ENCODE peak calls at places on chromosomes 6 and 20, in eight cellular contexts. A is activated T-helper 1 cell treated with anti-CD3 and anti-CD28 coated beads, Interleukin-12 subunit alpha, Interleukin-12 subunit beta, Interleukin-2, Interleukin-4 antibody, amounts not matched to agents 30 ng/mL and 10 ng/mL and 1 ng/mL, durations not matched to agents 14 hours and 24 hours and 36 hours; G is cerebellar cortex; M is B cell; T is lower leg skin; O is SW480; Z is central memory CD8-positive, alpha-beta T cell; S is hippocampal formation. L is an unnamed sample.
A peak's percentile ranks its signal among the peaks of the same experiment; 100 is the strongest.

GRCh38 chr6:45681860-45682488 is 304.2 kb upstream of the SUPT3H start:
- DNase-seq in G (no peak), S (no peak), O (no peak), T (no peak), A (peak; percentile 36), M (peak; percentile 88), Z (peak; percentile 36), L (no peak)

GRCh38 chr6:139531148-139531547 is 156.7 kb upstream of the CITED2 start:
- DNase-seq in O (peak; percentile 53), G (no peak), Z (peak; percentile 56), T (no peak), M (no peak), S (no peak), A (no peak), L (no peak)

GRCh38 chr20:59579404-59580207 is 24.7 kb upstream of the PHACTR3 start:
- DNase-seq in O (no peak), A (no peak), T (no peak), S (no peak), Z (no peak), M (peak; percentile 10), G (peak; percentile 39), L (no peak)

GRCh38 chr6:70520575-70520974 is 46.2 kb upstream of the SDHAF4 start:
- DNase-seq in G (no peak), M (no peak), T (no peak), A (no peak), Z (no peak), O (peak; percentile 13), S (no peak), L (no peak)

GRCh38 chr6:71481021-71481420 is 192.4 kb downstream of the OGFRL1 start:
- DNase-seq in Z (no peak), O (no peak), T (no peak), G (no peak), A (no peak), M (no peak), S (no peak), L (no peak)

GRCh38 chr20:54197621-54198604 is 10.0 kb upstream of the PFDN4 start:
- DNase-seq in T (no peak), A (no peak), G (peak; percentile 21), Z (no peak), S (no peak), O (peak; percentile 81), M (no peak), L (no peak)

GRCh38 chr6:39923394-39923793 is 10.9 kb downstream of the MOCS1 start:
- DNase-seq in S (no peak), A (no peak), T (no peak), O (no peak), M (no peak), Z (no peak), G (peak; percentile 5), L (no peak)

GRCh38 chr20:32031007-32031958 is 20.8 kb upstream of the HCK start:
- DNase-seq in M (peak; percentile 47), S (peak; percentile 44), O (peak; percentile 95), Z (peak; percentile 23), T (peak; percentile 92), A (peak; percentile 22), G (peak; percentile 94), L (no peak)

GRCh38 chr6:169827372-169827771 is 76.0 kb downstream of the ERMARD start:
- DNase-seq in G (no peak), O (no peak), Z (no peak), S (no peak), A (no peak), M (no peak), T (peak; percentile 46), L (no peak)

GRCh38 chr6:53066059-53066406 is 829 bp downstream of the FBXO9 start:
- DNase-seq in O (peak; percentile 27), Z (no peak), T (peak; percentile 90), G (peak; percentile 39), S (no peak), M (no peak), A (peak; percentile 20), L (peak; percentile 12)

GRCh38 chr20:10076126-10077080 is 41.6 kb downstream of the ANKEF1 start:
- DNase-seq in S (no peak), G (no peak), A (no peak), Z (no peak), M (no peak), O (no peak), T (no peak), L (no peak)

GRCh38 chr6:21824431-21825180 is 231.1 kb downstream of the SOX4 start:
- DNase-seq in M (no peak), A (no peak), T (no peak), G (no peak), O (no peak), S (no peak), Z (no peak), L (no peak)

GRCh38 chr20:37095108-37095608 is 639 bp downstream of the RBL1 start:
- DNase-seq in O (peak; percentile 49), T (peak; percentile 76), G (no peak), A (peak; percentile 42), M (no peak), S (no peak), Z (peak; percentile 37), L (no peak)

GRCh38 chr20:62523473-62524203 is 47.8 kb upstream of the GATA5 start:
- DNase-seq in G (no peak), M (peak; percentile 55), T (no peak), Z (no peak), O (peak; percentile 98), S (no peak), A (peak; percentile 44), L (no peak)

GRCh38 chr6:141326426-141326825 is 806.3 kb upstream of the GJE1 start:
- DNase-seq in M (no peak), G (no peak), Z (peak; percentile 26), O (peak; percentile 89), T (no peak), A (no peak), S (no peak), L (no peak)

GRCh38 chr6:56804996-56805395 is 149.9 kb upstream of the BEND6 start:
- DNase-seq in A (no peak), T (no peak), M (no peak), S (no peak), O (no peak), Z (no peak), G (no peak), L (no peak)

GRCh38 chr20:57509665-57510237 is 15.2 kb downstream of the CTCFL start:
- DNase-seq in S (no peak), O (peak; percentile 65), G (no peak), A (no peak), T (no peak), M (no peak), Z (no peak), L (no peak)

GRCh38 chr6:146546440-146546839 is 2.8 kb downstream of the RAB32 start:
- DNase-seq in T (no peak), S (no peak), M (no peak), G (no peak), Z (no peak), O (peak; percentile 1), A (no peak), L (no peak)

L was measured in activated gamma-delta T cell.